ENCODE peak calls at places on chromosomes 3 and 15, in eight cellular contexts. E is stimulated activated CD4-positive, alpha-beta T cell treated with anti-CD3 and anti-CD28 coated beads, Interleukin-1b, Interleukin-23, amount 100 ng/mL, for 4 hours; X is activated CD4-positive, alpha-beta T cell treated with anti-CD3 and anti-CD28 coated beads, Interleukin-2, amount 50 U/mL, for 24 hours; T is AG09309; Q is dermis blood vessel endothelial cell; I is A549; B is activated naive CD4-positive, alpha-beta T cell treated with Interleukin-2 at 50 U/mL for 16 hours; D is stimulated activated CD8-positive, alpha-beta memory T cell treated with anti-CD3 and anti-CD28 coated beads, Interleukin-15, amount 100 ng/mL, for 1 hour. K is an unnamed sample.

GRCh38 chr3:144995856-144996255 is 1024.2 kb downstream of the DIPK2A start:
- DNase-seq in E (no peak), X (no peak), T (no peak), Q (no peak), I (no peak), B (no peak), D (no peak), K (no peak)

GRCh38 chr15:92693922-92694331 is 38.4 kb upstream of the FAM174B start:
- DNase-seq in E (no peak), X (no peak), T (no peak), Q (peak), I (peak), B (no peak), D (no peak), K (no peak)

GRCh38 chr3:197427013-197427412 is 128.6 kb upstream of the DLG1 start:
- DNase-seq in E (no peak), X (no peak), T (no peak), Q (no peak), I (no peak), B (no peak), D (no peak), K (no peak)

GRCh38 chr3:56772926-56773587 is 28.7 kb downstream of the ARHGEF3 start:
- DNase-seq in E (no peak), X (no peak), T (no peak), Q (no peak), I (no peak), B (no peak), D (no peak), K (no peak)

GRCh38 chr3:24020036-24020691 is 75.1 kb downstream of the NR1D2 start:
- DNase-seq in E (no peak), X (no peak), T (no peak), Q (no peak), I (no peak), B (no peak), D (no peak), K (no peak)

GRCh38 chr3:192207661-192208060 is 519.7 kb downstream of the FGF12 start:
- DNase-seq in E (no peak), X (no peak), T (no peak), Q (no peak), I (no peak), B (no peak), D (no peak), K (no peak)

GRCh38 chr3:141795719-141796435 is 32.7 kb downstream of the GRK7 start:
- DNase-seq in E (no peak), X (no peak), T (peak), Q (no peak), I (no peak), B (peak), D (no peak), K (no peak)

GRCh38 chr3:143118630-143119008 is 952 bp upstream of the CHST2 start:
- DNase-seq in E (no peak), X (no peak), T (no peak), Q (no peak), I (no peak), B (no peak), D (no peak), K (no peak)

GRCh38 chr15:29903785-29904464 is 81.7 kb upstream of the TJP1 start:
- DNase-seq in E (no peak), X (no peak), T (no peak), Q (no peak), I (no peak), B (no peak), D (no peak), K (no peak)

GRCh38 chr3:38112378-38112761 is 24.6 kb downstream of the ACAA1 start:
- DNase-seq in E (no peak), X (no peak), T (no peak), Q (no peak), I (no peak), B (no peak), D (no peak), K (no peak)

GRCh38 chr15:77846360-77846759 is 213.6 kb upstream of the LINGO1 start:
- DNase-seq in E (no peak), X (no peak), T (no peak), Q (no peak), I (no peak), B (no peak), D (no peak), K (no peak)